ENCODE peak calls at places on chromosomes 3 and 15, in ten cellular contexts. One of them, this sample, is unnamed.

GRCh38 chr3:128547368-128547987 is 54.5 kb upstream of the GATA2 start:
- DNase-seq in mesothelial cell of epicardium: no peak
- DNase-seq in colonic mucosa: no peak
- DNase-seq in astrocyte of the cerebellum: no peak
- DNase-seq in tibial artery: no peak
- DNase-seq in transverse colon: no peak
- DNase-seq in spleen: no peak
- DNase-seq in dorsolateral prefrontal cortex: no peak
- DNase-seq in ovary: no peak
- DNase-seq in HCT116: no peak
- DNase-seq in this sample: no peak

GRCh38 chr3:29071077-29071634 is 209.7 kb upstream of the RBMS3 start:
- DNase-seq in mesothelial cell of epicardium: no peak
- DNase-seq in colonic mucosa: no peak
- DNase-seq in astrocyte of the cerebellum: no peak
- DNase-seq in tibial artery: no peak
- DNase-seq in transverse colon: no peak
- DNase-seq in spleen: no peak
- DNase-seq in dorsolateral prefrontal cortex: no peak
- DNase-seq in ovary: no peak
- DNase-seq in HCT116: no peak
- DNase-seq in this sample: no peak

GRCh38 chr3:107938128-107938527 is 152.7 kb downstream of the CD47 start:
- DNase-seq in mesothelial cell of epicardium: no peak
- DNase-seq in colonic mucosa: peak
- DNase-seq in astrocyte of the cerebellum: peak
- DNase-seq in tibial artery: no peak
- DNase-seq in transverse colon: no peak
- DNase-seq in spleen: no peak
- DNase-seq in dorsolateral prefrontal cortex: no peak
- DNase-seq in ovary: no peak
- DNase-seq in HCT116: peak
- DNase-seq in this sample: peak

GRCh38 chr3:127389913-127390312 is 102.1 kb upstream of the PRR20G start:
- DNase-seq in mesothelial cell of epicardium: no peak
- DNase-seq in colonic mucosa: no peak
- DNase-seq in astrocyte of the cerebellum: no peak
- DNase-seq in tibial artery: no peak
- DNase-seq in transverse colon: no peak
- DNase-seq in spleen: peak
- DNase-seq in dorsolateral prefrontal cortex: no peak
- DNase-seq in ovary: no peak
- DNase-seq in HCT116: no peak
- DNase-seq in this sample: no peak

GRCh38 chr3:129404130-129404529 is 24.3 kb downstream of the EFCAB12 start:
- DNase-seq in mesothelial cell of epicardium: no peak
- DNase-seq in colonic mucosa: no peak
- DNase-seq in astrocyte of the cerebellum: no peak
- DNase-seq in tibial artery: no peak
- DNase-seq in transverse colon: no peak
- DNase-seq in spleen: no peak
- DNase-seq in dorsolateral prefrontal cortex: no peak
- DNase-seq in ovary: no peak
- DNase-seq in HCT116: no peak
- DNase-seq in this sample: no peak

GRCh38 chr3:184426691-184427141 is 46.9 kb downstream of the CHRD start:
- DNase-seq in mesothelial cell of epicardium: no peak
- DNase-seq in colonic mucosa: no peak
- DNase-seq in astrocyte of the cerebellum: peak
- DNase-seq in tibial artery: no peak
- DNase-seq in transverse colon: no peak
- DNase-seq in spleen: no peak
- DNase-seq in dorsolateral prefrontal cortex: no peak
- DNase-seq in ovary: no peak
- DNase-seq in HCT116: no peak
- DNase-seq in this sample: peak

GRCh38 chr3:165895919-165896318 is 58.7 kb upstream of the BCHE start:
- DNase-seq in mesothelial cell of epicardium: no peak
- DNase-seq in colonic mucosa: no peak
- DNase-seq in astrocyte of the cerebellum: no peak
- DNase-seq in tibial artery: no peak
- DNase-seq in transverse colon: no peak
- DNase-seq in spleen: no peak
- DNase-seq in dorsolateral prefrontal cortex: no peak
- DNase-seq in ovary: no peak
- DNase-seq in HCT116: peak
- DNase-seq in this sample: peak

GRCh38 chr15:56249080-56249479 is 5.4 kb upstream of the RFX7 start:
- DNase-seq in mesothelial cell of epicardium: no peak
- DNase-seq in colonic mucosa: peak
- DNase-seq in astrocyte of the cerebellum: peak
- DNase-seq in tibial artery: no peak
- DNase-seq in transverse colon: peak
- DNase-seq in spleen: no peak
- DNase-seq in dorsolateral prefrontal cortex: no peak
- DNase-seq in ovary: no peak
- DNase-seq in HCT116: peak
- DNase-seq in this sample: peak

GRCh38 chr3:156899951-156900350 is 73.8 kb downstream of the LEKR1 start:
- DNase-seq in mesothelial cell of epicardium: no peak
- DNase-seq in colonic mucosa: no peak
- DNase-seq in astrocyte of the cerebellum: peak
- DNase-seq in tibial artery: no peak
- DNase-seq in transverse colon: no peak
- DNase-seq in spleen: no peak
- DNase-seq in dorsolateral prefrontal cortex: no peak
- DNase-seq in ovary: no peak
- DNase-seq in HCT116: no peak
- DNase-seq in this sample: no peak

GRCh38 chr3:149659173-149659468 is 1.3 kb upstream of the WWTR1 start:
- DNase-seq in mesothelial cell of epicardium: no peak
- DNase-seq in colonic mucosa: no peak
- DNase-seq in astrocyte of the cerebellum: no peak
- DNase-seq in tibial artery: no peak
- DNase-seq in transverse colon: no peak
- DNase-seq in spleen: no peak
- DNase-seq in dorsolateral prefrontal cortex: no peak
- DNase-seq in ovary: no peak
- DNase-seq in HCT116: no peak
- DNase-seq in this sample: no peak

GRCh38 chr3:149660462-149660861 is 2.6 kb upstream of the WWTR1 start:
- DNase-seq in mesothelial cell of epicardium: no peak
- DNase-seq in colonic mucosa: no peak
- DNase-seq in astrocyte of the cerebellum: no peak
- DNase-seq in tibial artery: no peak
- DNase-seq in transverse colon: no peak
- DNase-seq in spleen: no peak
- DNase-seq in dorsolateral prefrontal cortex: no peak
- DNase-seq in ovary: no peak
- DNase-seq in HCT116: no peak
- DNase-seq in this sample: no peak

GRCh38 chr3:149657796-149658443 is at the start of gene WWTR1:
- DNase-seq in mesothelial cell of epicardium: peak
- DNase-seq in colonic mucosa: peak
- DNase-seq in astrocyte of the cerebellum: peak
- DNase-seq in tibial artery: peak
- DNase-seq in transverse colon: peak
- DNase-seq in spleen: peak
- DNase-seq in dorsolateral prefrontal cortex: peak
- DNase-seq in ovary: peak
- DNase-seq in HCT116: peak
- DNase-seq in this sample: peak

GRCh38 chr3:149657458-149657795 is 398 bp downstream of the WWTR1 start:
- DNase-seq in mesothelial cell of epicardium: peak
- DNase-seq in colonic mucosa: peak
- DNase-seq in astrocyte of the cerebellum: no peak
- DNase-seq in tibial artery: peak
- DNase-seq in transverse colon: peak
- DNase-seq in spleen: peak
- DNase-seq in dorsolateral prefrontal cortex: no peak
- DNase-seq in ovary: peak
- DNase-seq in HCT116: no peak
- DNase-seq in this sample: peak

GRCh38 chr3:149658444-149659172 is 783 bp upstream of the WWTR1 start:
- DNase-seq in mesothelial cell of epicardium: peak
- DNase-seq in colonic mucosa: peak
- DNase-seq in astrocyte of the cerebellum: peak
- DNase-seq in tibial artery: peak
- DNase-seq in transverse colon: peak
- DNase-seq in spleen: peak
- DNase-seq in dorsolateral prefrontal cortex: peak
- DNase-seq in ovary: peak
- DNase-seq in HCT116: peak
- DNase-seq in this sample: peak
- TF ChIP-seq CTCF in mesothelial cell of epicardium: no peak
- TF ChIP-seq CTCF in colonic mucosa: no peak
- TF ChIP-seq CTCF in astrocyte of the cerebellum: peak
- TF ChIP-seq CTCF in tibial artery: no peak
- TF ChIP-seq CTCF in transverse colon: no peak
- TF ChIP-seq CTCF in spleen: no peak
- TF ChIP-seq CTCF in dorsolateral prefrontal cortex: peak
- TF ChIP-seq CTCF in ovary: peak
- TF ChIP-seq CTCF in HCT116: peak
- TF ChIP-seq CTCF in this sample: no peak

DNA sequence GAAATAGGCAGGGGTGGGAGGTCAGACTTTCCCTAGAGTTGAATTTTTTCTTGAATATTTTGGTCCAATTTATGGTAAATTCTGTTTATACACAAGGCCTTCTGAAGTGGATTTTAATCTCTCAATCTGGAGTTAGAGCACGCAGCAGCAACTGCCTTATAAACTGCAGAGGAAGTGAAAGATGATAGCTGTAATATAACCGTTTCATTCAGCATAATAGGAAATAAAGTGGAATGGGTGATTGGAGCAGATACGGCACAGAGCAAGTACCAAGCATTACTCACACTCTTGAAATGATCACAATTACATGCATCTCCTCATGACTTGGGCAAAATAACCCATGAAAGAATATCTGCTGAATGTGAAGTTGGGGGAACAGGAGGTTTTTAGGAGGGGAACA is 106.8 kb downstream of the ARRDC4 start:
- DNase-seq in mesothelial cell of epicardium: no peak
- DNase-seq in colonic mucosa: no peak
- DNase-seq in astrocyte of the cerebellum: no peak
- DNase-seq in tibial artery: no peak
- DNase-seq in transverse colon: no peak
- DNase-seq in spleen: no peak
- DNase-seq in dorsolateral prefrontal cortex: no peak
- DNase-seq in ovary: no peak
- DNase-seq in HCT116: no peak
- DNase-seq in this sample: no peak
- TF ChIP-seq CTCF in mesothelial cell of epicardium: no peak
- TF ChIP-seq CTCF in colonic mucosa: no peak
- TF ChIP-seq CTCF in astrocyte of the cerebellum: no peak
- TF ChIP-seq CTCF in tibial artery: no peak
- TF ChIP-seq CTCF in transverse colon: no peak
- TF ChIP-seq CTCF in spleen: no peak
- TF ChIP-seq CTCF in dorsolateral prefrontal cortex: no peak
- TF ChIP-seq CTCF in ovary: no peak
- TF ChIP-seq CTCF in HCT116: no peak
- TF ChIP-seq CTCF in this sample: no peak

DNA sequence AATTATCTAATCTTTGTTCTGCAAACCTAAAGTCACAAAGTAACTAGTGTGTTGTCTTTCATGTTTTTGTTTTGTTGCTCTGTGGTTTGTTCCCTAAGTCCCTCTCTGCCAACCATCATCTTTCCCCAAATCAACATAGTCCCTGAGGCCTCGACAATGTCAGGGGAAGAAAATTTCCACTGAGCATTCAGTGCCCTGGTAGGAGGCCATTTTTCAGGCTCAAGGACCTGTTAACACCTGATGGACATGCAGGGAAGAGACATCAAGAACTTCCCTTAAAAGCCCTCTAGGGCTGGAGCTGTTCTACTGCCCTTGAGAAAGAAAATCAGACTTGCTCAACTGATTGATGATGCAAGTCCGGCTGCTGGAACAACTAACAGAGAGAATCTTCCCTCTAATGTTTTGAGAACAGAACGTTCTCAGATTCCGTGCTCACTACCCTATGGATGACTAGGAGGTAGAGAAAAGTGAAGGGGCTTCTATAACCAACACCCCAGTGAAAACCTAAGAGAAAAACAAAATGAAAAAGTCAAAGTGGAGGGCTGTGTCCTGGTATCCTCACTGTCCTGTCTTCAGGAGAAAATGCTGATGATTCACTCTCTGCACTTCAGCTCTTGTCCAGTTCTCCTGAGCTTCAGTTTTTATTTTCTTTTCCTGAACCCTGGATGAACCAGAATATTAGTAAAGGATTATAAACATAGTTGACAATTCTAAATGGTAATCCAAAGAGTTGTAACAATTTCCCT is 373.1 kb downstream of the FOXP1 start:
- DNase-seq in mesothelial cell of epicardium: no peak
- DNase-seq in colonic mucosa: no peak
- DNase-seq in astrocyte of the cerebellum: no peak
- DNase-seq in tibial artery: peak
- DNase-seq in transverse colon: peak
- DNase-seq in spleen: no peak
- DNase-seq in dorsolateral prefrontal cortex: no peak
- DNase-seq in ovary: no peak
- DNase-seq in HCT116: no peak
- DNase-seq in this sample: no peak
- TF ChIP-seq CTCF in mesothelial cell of epicardium: no peak
- TF ChIP-seq CTCF in colonic mucosa: no peak
- TF ChIP-seq CTCF in astrocyte of the cerebellum: no peak
- TF ChIP-seq CTCF in tibial artery: peak
- TF ChIP-seq CTCF in transverse colon: peak
- TF ChIP-seq CTCF in spleen: no peak
- TF ChIP-seq CTCF in dorsolateral prefrontal cortex: no peak
- TF ChIP-seq CTCF in ovary: peak
- TF ChIP-seq CTCF in HCT116: no peak
- TF ChIP-seq CTCF in this sample: no peak

GRCh38 chr15:34640661-34641060 is 57.2 kb upstream of the GOLGA8B start:
- DNase-seq in mesothelial cell of epicardium: no peak
- DNase-seq in colonic mucosa: no peak
- DNase-seq in astrocyte of the cerebellum: no peak
- DNase-seq in tibial artery: no peak
- DNase-seq in transverse colon: no peak
- DNase-seq in spleen: no peak
- DNase-seq in dorsolateral prefrontal cortex: no peak
- DNase-seq in ovary: no peak
- DNase-seq in HCT116: no peak
- DNase-seq in this sample: no peak
- TF ChIP-seq CTCF in mesothelial cell of epicardium: no peak
- TF ChIP-seq CTCF in colonic mucosa: no peak
- TF ChIP-seq CTCF in astrocyte of the cerebellum: no peak
- TF ChIP-seq CTCF in tibial artery: no peak
- TF ChIP-seq CTCF in transverse colon: no peak
- TF ChIP-seq CTCF in spleen: no peak
- TF ChIP-seq CTCF in dorsolateral prefrontal cortex: no peak
- TF ChIP-seq CTCF in ovary: no peak
- TF ChIP-seq CTCF in HCT116: no peak
- TF ChIP-seq CTCF in this sample: no peak